ENCODE peak calls at places on chromosome 11, in eight cellular contexts. U is WTC11, N is thoracic aorta, I is GM13976, G is cardiac fibroblast, J is OCI-LY7, M is SK-N-SH, C is H9. R is an unnamed sample.

GRCh38 chr11:32531528-32531927 is 52.1 kb upstream of the EIF3M start:
- DNase-seq in G (peak), J (no peak), I (no peak), N (no peak), M (no peak), C (no peak), U (no peak), R (no peak)

GRCh38 chr11:111586305-111586915 is 15.8 kb upstream of the SIK2 start:
- DNase-seq in J (peak), C (no peak), U (no peak), G (peak), M (peak), N (no peak), I (peak), R (peak)

GRCh38 chr11:60345489-60345888 is 18.4 kb downstream of the MS4A6E start:
- DNase-seq in U (peak), C (peak), N (no peak), J (peak), I (no peak), M (no peak), G (no peak), R (peak)

GRCh38 chr11:60615497-60615896 is 83.9 kb upstream of the MS4A8 start:
- DNase-seq in J (no peak), I (no peak), G (no peak), U (no peak), N (no peak), C (no peak), M (no peak), R (no peak)

GRCh38 chr11:33930317-33931021 is 38.6 kb upstream of the LMO2 start:
- DNase-seq in U (no peak), I (no peak), M (no peak), J (no peak), G (peak), C (no peak), N (no peak), R (no peak)

GRCh38 chr11:119432484-119433368 is 9.8 kb upstream of the THY1 start:
- DNase-seq in J (no peak), U (no peak), M (peak), C (no peak), I (no peak), G (peak), N (no peak), R (no peak)

GRCh38 chr11:45924927-45925326 is 2.5 kb downstream of the LARGE2 start:
- DNase-seq in C (peak), I (no peak), J (no peak), G (no peak), M (no peak), N (no peak), U (no peak), R (no peak)

GRCh38 chr11:43547900-43548381 is 132.6 kb upstream of the HSD17B12 start:
- DNase-seq in I (no peak), C (peak), N (no peak), J (no peak), M (peak), U (peak), G (peak), R (no peak)

GRCh38 chr11:117669616-117670015 is 127.4 kb downstream of the DSCAML1 start:
- DNase-seq in M (no peak), G (no peak), N (no peak), U (no peak), I (no peak), J (no peak), C (no peak), R (no peak)

GRCh38 chr11:2943711-2944118 is 14.5 kb upstream of the PHLDA2 start:
- DNase-seq in I (peak), N (no peak), M (peak), C (no peak), J (no peak), U (no peak), G (no peak), R (no peak)

GRCh38 chr11:74633406-74634393 is 41.3 kb downstream of the POLD3 start:
- DNase-seq in C (no peak), N (no peak), M (no peak), G (no peak), J (no peak), I (no peak), U (no peak), R (no peak)

GRCh38 chr11:46376258-46377050 is 5.0 kb upstream of the MDK start:
- DNase-seq in N (no peak), I (no peak), C (no peak), M (no peak), G (no peak), U (no peak), J (no peak), R (no peak)

GRCh38 chr11:109037856-109038780 is 373.2 kb downstream of the DDX10 start:
- DNase-seq in N (no peak), I (no peak), G (peak), C (no peak), J (no peak), U (no peak), M (no peak), R (no peak)

GRCh38 chr11:72838691-72839305 is 24.6 kb downstream of the ATG16L2 start:
- DNase-seq in G (no peak), U (no peak), M (no peak), C (no peak), J (no peak), I (no peak), N (no peak), R (no peak)

GRCh38 chr11:116563028-116563712 is 209.6 kb downstream of the BUD13 start:
- DNase-seq in N (no peak), C (no peak), U (no peak), I (no peak), J (no peak), G (peak), M (no peak), R (no peak)

GRCh38 chr11:9091044-9091936 is at the start of gene SCUBE2:
- DNase-seq in M (peak), N (no peak), U (no peak), J (no peak), I (peak), G (no peak), C (peak), R (no peak)

GRCh38 chr11:76664578-76665061 is 5.9 kb downstream of the LRRC32 start:
- DNase-seq in I (peak), C (peak), U (no peak), G (no peak), M (peak), N (no peak), J (peak), R (peak)

GRCh38 chr11:129814244-129814992 is 1.2 kb upstream of the TMEM45B start:
- DNase-seq in M (peak), J (peak), G (no peak), U (no peak), I (no peak), N (no peak), C (no peak), R (no peak)

GRCh38 chr11:8101421-8101820 is 20.4 kb downstream of the TUB start:
- DNase-seq in I (no peak), N (no peak), M (no peak), J (no peak), U (no peak), C (no peak), G (no peak), R (no peak)

GRCh38 chr11:27926981-27927481 is 180.9 kb downstream of the KIF18A start:
- DNase-seq in N (no peak), U (no peak), G (peak), I (no peak), M (no peak), C (no peak), J (no peak), R (no peak)

GRCh38 chr11:94175545-94175944 is 46.9 kb downstream of the PANX1 start:
- DNase-seq in J (no peak), M (no peak), G (peak), N (peak), I (no peak), U (no peak), C (no peak), R (no peak)

GRCh38 chr11:24559315-24559714 is 62.5 kb downstream of the LUZP2 start:
- DNase-seq in C (no peak), N (no peak), J (no peak), G (no peak), M (no peak), U (no peak), I (no peak), R (no peak)

GRCh38 chr11:8617063-8617462 is 23.0 kb upstream of the STK33 start:
- DNase-seq in I (no peak), M (no peak), J (no peak), U (no peak), G (no peak), C (no peak), N (no peak), R (no peak)

GRCh38 chr11:46597609-46598219 is 3.9 kb upstream of the AMBRA1 start:
- DNase-seq in N (no peak), I (no peak), M (no peak), U (no peak), G (peak), C (no peak), J (no peak), R (no peak)

GRCh38 chr11:61486779-61487178 is 21.8 kb upstream of the LRRC10B start:
- DNase-seq in I (no peak), U (no peak), N (no peak), M (no peak), C (no peak), J (no peak), G (no peak), R (no peak)

GRCh38 chr11:122137081-122137793 is 21.2 kb upstream of the BLID start:
- DNase-seq in J (no peak), M (no peak), C (no peak), U (no peak), G (peak), N (no peak), I (no peak), R (no peak)

GRCh38 chr11:28963189-28963588 is 855.0 kb downstream of the METTL15 start:
- DNase-seq in G (peak), I (no peak), M (no peak), U (no peak), C (no peak), N (no peak), J (no peak), R (no peak)

GRCh38 chr11:34905666-34906065 is 10.5 kb downstream of the APIP start:
- DNase-seq in I (no peak), C (no peak), M (no peak), U (no peak), G (no peak), N (no peak), J (no peak), R (no peak)

GRCh38 chr11:83042966-83043711 is 28.6 kb downstream of the RAB30 start:
- DNase-seq in U (no peak), J (no peak), N (no peak), G (peak), I (no peak), C (no peak), M (no peak), R (no peak)

GRCh38 chr11:34332524-34332923 is 25.3 kb downstream of the ABTB2 start:
- DNase-seq in U (peak), I (no peak), N (no peak), C (no peak), M (no peak), G (no peak), J (no peak), R (no peak)

GRCh38 chr11:55920537-55920936 is 6.2 kb upstream of the OR5W2 start:
- DNase-seq in N (no peak), U (no peak), I (no peak), G (no peak), M (no peak), C (no peak), J (no peak), R (no peak)

GRCh38 chr11:75425422-75425821 is 7.6 kb downstream of the KLHL35 start:
- DNase-seq in C (peak), I (no peak), J (peak), N (no peak), M (peak), U (peak), G (no peak), R (no peak)

GRCh38 chr11:20854214-20854613 is 184.8 kb downstream of the NELL1 start:
- DNase-seq in U (peak), C (no peak), I (no peak), M (no peak), N (no peak), J (no peak), G (no peak), R (peak)

GRCh38 chr11:66317766-66318575 is 1.1 kb upstream of the CD248 start:
- DNase-seq in U (peak), I (no peak), C (peak), J (peak), G (peak), N (no peak), M (peak), R (peak)

GRCh38 chr11:12318791-12319733 is 58.3 kb upstream of the PARVA start:
- DNase-seq in C (no peak), U (no peak), J (peak), I (peak), G (peak), M (peak), N (no peak), R (peak)

GRCh38 chr11:120608061-120608460 is 96.5 kb downstream of the GRIK4 start:
- DNase-seq in N (no peak), J (no peak), C (no peak), M (no peak), U (no peak), I (no peak), G (no peak), R (no peak)

GRCh38 chr11:84673753-84674152 is 953.4 kb downstream of the DLG2 start:
- DNase-seq in C (peak), M (no peak), J (no peak), I (no peak), U (no peak), G (no peak), N (no peak), R (no peak)

GRCh38 chr11:112632866-112633505 is 328.2 kb upstream of the NCAM1 start:
- DNase-seq in G (no peak), N (no peak), I (no peak), U (no peak), M (no peak), J (no peak), C (no peak), R (no peak)

GRCh38 chr11:68340003-68340767 is 27.8 kb downstream of the LRP5 start:
- DNase-seq in U (no peak), N (no peak), I (no peak), J (peak), G (no peak), C (no peak), M (no peak), R (peak)

GRCh38 chr11:68340784-68341556 is 28.6 kb downstream of the LRP5 start:
- DNase-seq in J (no peak), N (peak), I (no peak), C (no peak), U (no peak), G (no peak), M (no peak), R (peak)

GRCh38 chr11:68342459-68343158 is 30.2 kb downstream of the LRP5 start:
- DNase-seq in N (no peak), U (peak), C (peak), G (no peak), J (no peak), M (peak), I (no peak), R (no peak)

GRCh38 chr11:68343761-68344256 is 31.4 kb downstream of the LRP5 start:
- DNase-seq in U (no peak), C (no peak), G (no peak), M (no peak), I (no peak), J (no peak), N (no peak), R (no peak)

DNA sequence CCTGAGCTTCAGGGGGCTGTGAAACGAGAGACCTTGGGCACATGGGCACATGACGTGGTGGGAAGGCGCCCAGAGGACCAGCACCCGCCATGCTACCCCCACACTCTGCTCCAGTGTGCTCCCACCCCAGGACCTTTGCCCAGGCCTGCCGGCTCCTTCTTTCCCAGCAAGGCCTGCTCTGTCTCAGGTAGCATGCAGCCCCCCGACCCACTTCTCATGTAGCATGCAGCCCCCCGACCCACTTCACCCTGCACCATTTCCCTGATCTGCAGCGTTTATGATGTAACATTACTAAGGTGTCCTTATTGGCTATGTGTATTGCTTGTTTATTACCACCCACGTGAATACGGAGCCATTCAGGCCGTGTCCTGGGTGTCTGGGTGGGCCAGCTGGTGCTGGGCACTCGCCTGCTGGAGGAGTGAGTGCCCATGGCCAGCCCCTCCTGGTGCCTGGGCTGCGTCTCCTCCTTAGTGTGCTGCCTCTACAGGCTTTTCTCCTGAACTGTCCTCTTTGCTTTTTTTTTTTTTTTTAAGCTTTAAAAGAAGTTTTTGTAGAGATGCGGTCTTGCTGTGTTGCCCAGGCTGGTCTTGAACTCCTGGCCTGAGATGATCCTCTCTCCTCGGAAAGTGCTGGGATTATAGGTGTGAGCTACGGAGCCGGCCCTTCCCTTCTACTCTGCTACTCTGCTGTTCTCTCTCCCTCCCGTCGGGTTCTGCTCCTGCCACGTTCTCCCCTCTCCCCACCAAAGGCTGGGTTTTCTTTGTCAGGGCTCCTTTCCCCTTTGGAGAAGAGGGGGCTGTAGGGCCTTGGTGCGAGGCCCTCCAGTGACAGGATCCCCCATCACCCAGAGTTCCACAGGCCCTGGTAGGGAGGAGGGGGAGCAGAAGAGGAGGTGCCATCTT is 29.4 kb downstream of the LRP5 start:
- DNase-seq in J (no peak), I (no peak), N (no peak), M (peak), G (no peak), U (no peak), C (no peak), R (no peak)
- TF ChIP-seq CTCF in J (peak), I (no peak), N (peak), M (no peak), G (no peak), U (no peak), C (no peak), R (no peak)

DNA sequence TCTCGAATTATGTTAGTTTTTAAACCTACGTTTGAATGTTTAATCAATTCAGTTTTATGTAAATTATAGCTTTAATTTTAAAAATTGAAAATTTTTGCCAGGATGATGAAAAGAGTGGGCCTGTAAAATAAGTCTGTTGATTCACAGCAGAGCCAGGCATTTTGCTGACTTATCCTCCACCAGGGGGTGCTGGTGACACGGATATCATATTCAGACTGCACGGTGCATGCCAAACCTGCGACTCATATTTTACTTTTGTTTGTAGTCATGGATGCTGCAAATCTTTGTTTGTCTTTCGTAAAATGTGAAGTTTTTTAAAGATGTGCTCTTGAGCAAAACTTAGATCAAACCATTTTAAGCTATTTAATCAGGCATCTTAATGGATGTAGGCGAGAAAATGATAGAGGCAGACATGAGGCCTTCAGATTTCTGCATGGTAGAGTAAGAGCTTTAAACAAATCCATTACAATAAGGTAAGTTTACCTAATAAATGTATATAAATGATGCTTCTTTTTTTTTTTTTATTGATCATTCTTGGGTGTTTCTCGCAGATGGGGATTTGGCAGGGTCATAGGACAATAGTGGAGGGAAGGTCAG is 3.6 kb upstream of the OR8B3 start:
- DNase-seq in J (peak), C (peak), G (peak), I (peak), U (peak), N (peak), M (peak), R (peak)
- TF ChIP-seq CTCF in J (peak), C (peak), G (peak), I (peak), U (peak), N (peak), M (peak), R (peak)

DNA sequence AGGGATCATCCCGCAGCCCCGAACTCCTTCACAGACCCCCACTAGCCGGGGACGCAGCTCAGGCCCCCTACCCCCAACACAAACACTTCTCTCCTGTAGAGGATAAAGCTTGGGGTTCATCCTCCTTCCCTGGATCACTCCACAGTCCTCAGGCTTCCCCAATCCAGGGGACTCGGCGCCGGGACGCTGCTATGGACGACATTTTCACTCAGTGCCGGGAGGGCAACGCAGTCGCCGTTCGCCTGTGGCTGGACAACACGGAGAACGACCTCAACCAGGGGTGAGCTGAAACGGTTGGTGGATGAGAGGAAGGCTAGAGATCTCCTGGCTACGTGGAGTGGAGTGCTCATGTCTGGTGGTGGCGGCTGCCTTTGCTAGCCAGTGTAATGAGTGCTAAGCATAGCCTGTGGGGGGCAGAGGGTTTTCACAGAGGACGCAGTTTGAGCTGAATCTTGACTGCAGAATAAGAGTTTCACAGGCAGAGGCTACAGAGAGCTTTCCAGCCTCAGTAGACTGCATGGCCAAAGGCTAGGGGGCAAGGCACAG is 580 bp downstream of the ILK start:
- DNase-seq in G (peak), I (peak), M (peak), J (peak), N (no peak), C (peak), U (peak), R (peak)
- TF ChIP-seq CTCF in G (peak), I (peak), M (peak), J (peak), N (peak), C (peak), U (no peak), R (peak)

DNA sequence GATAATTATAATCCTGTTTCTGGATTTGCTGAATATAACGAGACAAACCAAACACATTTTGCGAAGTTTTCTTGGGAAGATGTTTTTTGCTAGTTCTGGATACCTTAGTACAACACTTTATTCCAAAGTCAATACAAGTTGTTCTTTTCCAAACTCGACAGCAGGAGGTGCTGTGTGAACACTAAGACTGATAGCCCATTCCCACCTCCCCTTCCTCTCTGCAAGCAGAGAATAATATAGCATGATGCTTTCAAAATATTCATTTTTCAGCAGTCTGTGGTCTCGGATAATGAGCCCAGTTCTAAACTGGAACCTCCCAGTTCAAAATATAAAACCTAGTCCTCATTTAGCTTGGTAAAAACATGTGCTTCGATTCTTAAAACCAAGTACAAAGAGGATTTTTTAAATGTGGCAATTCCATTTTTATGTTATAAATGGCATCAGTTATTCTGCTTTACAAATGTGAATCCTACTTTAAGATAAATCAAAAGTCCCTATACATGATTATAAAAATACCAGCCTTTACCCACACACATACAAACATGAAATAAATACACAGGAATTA is 129.1 kb downstream of the DCDC1 start:
- DNase-seq in U (peak), G (peak), I (no peak), M (peak), C (peak), N (no peak), J (peak), R (peak)
- TF ChIP-seq CTCF in U (peak), G (peak), I (peak), M (peak), C (peak), N (no peak), J (peak), R (peak)

GRCh38 chr11:67538306-67538705 is 15.1 kb upstream of the CABP2 start:
- DNase-seq in G (peak), J (no peak), C (no peak), U (no peak), N (no peak), I (no peak), M (no peak), R (no peak)
- TF ChIP-seq CTCF in G (no peak), J (no peak), C (no peak), U (no peak), N (no peak), I (no peak), M (no peak), R (no peak)

GRCh38 chr11:81658722-81659121 is 1074.9 kb downstream of the FAM181B start:
- DNase-seq in U (peak), J (peak), G (peak), C (peak), M (peak), I (peak), N (no peak), R (peak)
- TF ChIP-seq CTCF in U (peak), J (peak), G (peak), C (peak), M (peak), I (no peak), N (no peak), R (peak)

R was measured in GM12865.